ENCODE peak calls at places on chromosomes 2 and 18, in six cellular contexts. V, H, F, E, M and X are unnamed samples.

GRCh38 chr2:36352711-36353110 is 2.9 kb upstream of the CRIM1 start:
- DNase-seq in V (no peak), H (peak), F (peak), E (peak), M (no peak), X (peak)

GRCh38 chr2:181576431-181576830 is 80.5 kb downstream of the CERKL start:
- DNase-seq in V (no peak), H (no peak), F (no peak), E (no peak), M (no peak), X (no peak)

GRCh38 chr2:151114934-151115333 is 146.7 kb downstream of the RBM43 start:
- DNase-seq in V (no peak), H (peak), F (no peak), E (no peak), M (no peak), X (peak)

GRCh38 chr2:30580394-30580793 is 133.3 kb downstream of the LCLAT1 start:
- DNase-seq in V (no peak), H (no peak), F (no peak), E (no peak), M (no peak), X (no peak)

GRCh38 chr2:98582523-98582922 is 25.8 kb downstream of the COA5 start:
- DNase-seq in V (no peak), H (no peak), F (no peak), E (no peak), M (no peak), X (no peak)

GRCh38 chr18:58541789-58542425 is 87.0 kb downstream of the ALPK2 start:
- DNase-seq in V (no peak), H (peak), F (peak), E (no peak), M (peak), X (peak)

GRCh38 chr18:8688428-8688827 is 16.9 kb upstream of the MTCL1 start:
- DNase-seq in V (no peak), H (no peak), F (no peak), E (no peak), M (no peak), X (no peak)

GRCh38 chr18:43277164-43277600 is at the start of gene SYT4:
- DNase-seq in V (peak), H (peak), F (peak), E (peak), M (peak), X (peak)

GRCh38 chr2:149125031-149125725 is 86.7 kb downstream of the LYPD6B start:
- DNase-seq in V (no peak), H (no peak), F (no peak), E (no peak), M (no peak), X (no peak)

GRCh38 chr2:225468131-225468530 is 68.6 kb downstream of the NYAP2 start:
- DNase-seq in V (no peak), H (no peak), F (no peak), E (no peak), M (no peak), X (no peak)

GRCh38 chr18:60555629-60556028 is 183.1 kb upstream of the MC4R start:
- DNase-seq in V (no peak), H (no peak), F (no peak), E (no peak), M (no peak), X (no peak)

GRCh38 chr2:150474326-150475074 is 13.0 kb downstream of the RND3 start:
- DNase-seq in V (no peak), H (no peak), F (no peak), E (no peak), M (no peak), X (no peak)

GRCh38 chr2:46804794-46805193 is 110.8 kb downstream of the MCFD2 start:
- DNase-seq in V (no peak), H (no peak), F (no peak), E (no peak), M (no peak), X (peak)

GRCh38 chr2:219598308-219599078 is 836 bp downstream of the STK11IP start:
- DNase-seq in V (no peak), H (no peak), F (no peak), E (peak), M (no peak), X (peak)

GRCh38 chr18:63850010-63850409 is 37.5 kb upstream of the SERPINB2 start:
- DNase-seq in V (no peak), H (peak), F (no peak), E (peak), M (no peak), X (peak)

GRCh38 chr18:57909620-57910019 is 106.5 kb upstream of the ATP8B1 start:
- DNase-seq in V (no peak), H (no peak), F (no peak), E (no peak), M (no peak), X (peak)

GRCh38 chr2:45134014-45134413 is 124.8 kb upstream of the SIX2 start:
- DNase-seq in V (no peak), H (peak), F (no peak), E (no peak), M (no peak), X (peak)

GRCh38 chr2:155372969-155373368 is 674.5 kb downstream of the KCNJ3 start:
- DNase-seq in V (no peak), H (peak), F (peak), E (peak), M (no peak), X (peak)
- TF ChIP-seq CTCF in V (no peak), H (peak), F (no peak), E (peak), M (no peak), X (peak)

GRCh38 chr2:165253178-165253577 is 14.0 kb downstream of the SCN2A start:
- DNase-seq in V (no peak), H (no peak), F (no peak), E (no peak), M (no peak), X (no peak)

GRCh38 chr2:165251361-165251760 is 12.1 kb downstream of the SCN2A start:
- DNase-seq in V (no peak), H (no peak), F (no peak), E (no peak), M (no peak), X (no peak)

GRCh38 chr2:165245081-165245480 is 5.9 kb downstream of the SCN2A start:
- DNase-seq in V (no peak), H (no peak), F (no peak), E (no peak), M (no peak), X (no peak)

GRCh38 chr2:165248238-165248637 is 9.0 kb downstream of the SCN2A start:
- DNase-seq in V (no peak), H (no peak), F (no peak), E (no peak), M (no peak), X (no peak)
- H3K4me3 ChIP-seq in V (no peak), H (no peak), F (no peak), E (no peak), M (no peak), X (no peak)

DNA sequence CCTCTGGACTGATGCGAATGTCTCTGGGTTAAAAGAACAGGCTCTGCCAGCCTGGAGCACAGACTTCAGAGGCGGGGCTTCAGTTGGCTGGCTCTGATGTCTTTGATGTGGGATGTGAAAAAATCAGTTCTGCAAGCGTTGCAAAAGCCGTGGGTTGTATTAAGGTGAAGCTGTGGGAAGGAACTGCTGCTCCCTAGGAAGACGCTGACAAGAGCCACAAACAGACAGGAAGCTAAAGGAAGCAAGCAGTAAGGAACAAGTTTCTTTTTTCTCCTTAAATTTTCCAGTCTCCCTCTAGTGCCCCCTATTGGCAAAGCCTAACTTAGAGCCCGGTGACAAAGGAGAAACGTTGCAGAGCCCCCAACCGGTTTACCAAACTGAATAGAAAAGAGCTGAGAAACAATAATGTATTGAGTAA is 239.0 kb downstream of the CCDC178 start:
- DNase-seq in V (no peak), H (peak), F (peak), E (peak), M (no peak), X (peak)
- TF ChIP-seq CTCF in V (peak), H (peak), F (peak), E (peak), M (no peak), X (peak)

DNA sequence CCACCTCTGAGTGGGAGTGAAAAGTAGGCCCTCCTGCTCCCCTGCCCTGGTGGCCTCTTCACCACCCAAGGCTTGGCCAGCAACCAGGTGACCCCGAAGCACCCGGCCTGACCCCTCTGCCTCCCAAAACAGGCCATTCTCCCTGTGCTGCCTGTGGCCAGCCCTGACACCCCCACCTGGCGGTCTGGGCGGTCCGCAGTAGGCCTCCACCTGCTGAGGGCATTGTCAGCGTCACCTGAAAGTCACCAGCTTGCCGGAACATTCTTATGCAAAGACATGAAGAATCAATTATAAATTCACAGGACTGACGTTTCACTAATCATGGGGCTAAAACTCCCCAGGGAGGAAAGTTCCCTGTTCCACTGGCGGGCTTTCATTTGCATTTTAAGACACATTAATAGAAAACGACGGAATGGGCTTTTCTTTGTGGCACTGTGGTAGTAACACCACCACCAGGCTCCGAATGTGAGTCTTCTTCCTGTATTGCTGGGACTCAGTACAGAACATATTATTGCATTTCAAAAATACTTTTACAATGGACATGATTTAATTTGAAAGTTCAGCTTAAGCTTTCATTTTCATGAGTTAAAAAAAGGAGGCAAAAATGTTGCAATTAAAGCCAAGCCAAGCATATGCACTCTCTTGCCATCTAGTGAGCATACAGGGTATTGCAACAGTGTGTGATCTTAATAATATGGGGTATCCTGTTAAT is 57.4 kb downstream of the ADI1 start:
- DNase-seq in V (no peak), H (peak), F (peak), E (peak), M (peak), X (peak)
- H3K4me3 ChIP-seq in V (no peak), H (no peak), F (no peak), E (no peak), M (no peak), X (no peak)

GRCh38 chr2:27249891-27250651 is 12.8 kb downstream of the SLC30A3 start:
- DNase-seq in V (peak), H (peak), F (no peak), E (peak), M (no peak), X (peak)
- TF ChIP-seq CTCF in V (peak), H (peak), F (peak), E (peak), M (peak), X (peak)

GRCh38 chr2:177265834-177266817 is 1.6 kb upstream of the NFE2L2 start:
- DNase-seq in V (no peak), H (peak), F (no peak), E (no peak), M (no peak), X (no peak)
- H3K4me3 ChIP-seq in V (peak), H (no peak), F (no peak), E (peak), M (no peak), X (no peak)

DNA sequence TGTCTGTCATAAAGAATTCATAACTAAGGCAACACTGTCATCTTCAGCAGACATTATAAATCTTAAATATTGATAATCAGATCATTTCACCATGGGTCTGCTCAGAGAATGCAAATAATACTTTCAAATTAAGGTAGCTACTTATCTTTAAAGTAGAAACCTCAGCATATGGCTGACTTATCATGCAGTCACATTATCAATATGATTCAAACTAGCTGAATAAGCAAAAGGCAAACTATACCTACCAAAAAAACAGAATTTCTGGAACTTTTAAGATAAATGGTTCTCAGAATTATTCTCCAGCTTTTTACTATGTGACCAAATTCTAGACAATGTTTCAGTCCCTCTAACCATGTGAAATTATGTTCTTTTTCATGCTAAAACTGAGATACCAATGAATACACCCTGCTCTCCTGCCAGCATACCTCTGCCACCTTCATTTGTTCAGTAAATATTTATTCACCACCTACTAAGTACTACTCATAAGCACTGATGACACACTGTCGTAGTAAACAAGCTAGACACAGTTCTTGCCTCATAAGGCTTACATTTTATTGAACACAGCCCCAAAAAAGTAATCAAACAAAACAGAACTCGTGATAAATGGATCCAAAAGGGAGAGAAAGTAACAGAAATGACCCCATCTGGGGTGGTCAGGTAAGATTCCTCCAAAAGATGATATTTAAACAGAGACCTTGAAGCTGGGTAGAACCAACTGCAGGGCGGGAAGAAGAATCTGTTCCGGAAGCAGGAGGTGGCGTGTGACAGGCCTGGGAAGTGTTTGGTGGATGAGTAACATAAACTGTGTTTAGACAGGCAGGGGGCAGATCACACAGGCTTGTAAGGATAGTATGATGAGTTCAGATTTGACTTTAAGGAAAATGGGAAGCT is 17.7 kb downstream of the SPIRE1 start:
- DNase-seq in V (no peak), H (peak), F (no peak), E (no peak), M (no peak), X (peak)
- TF ChIP-seq CTCF in V (no peak), H (peak), F (no peak), E (no peak), M (no peak), X (peak)

DNA sequence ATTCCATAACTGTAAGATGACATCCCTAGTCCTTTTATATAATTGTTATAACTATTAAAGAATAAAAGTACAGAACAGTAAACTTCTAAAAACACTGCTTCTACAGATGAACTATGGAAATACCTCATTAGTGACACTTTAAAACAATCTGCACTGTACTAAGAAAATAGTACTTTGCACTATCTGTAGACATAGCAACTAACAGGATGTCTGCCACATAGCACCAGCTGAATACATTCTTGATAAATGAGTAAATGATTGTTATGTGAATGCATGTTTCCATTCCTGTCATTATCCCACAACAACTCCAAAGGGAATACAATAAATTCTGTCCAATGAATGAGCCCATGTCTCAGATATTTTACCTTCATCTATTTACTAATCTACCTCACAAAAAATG is 115.3 kb upstream of the SLC35G4 start:
- DNase-seq in V (no peak), H (peak), F (no peak), E (no peak), M (no peak), X (peak)
- H3K4me3 ChIP-seq in V (no peak), H (no peak), F (no peak), E (no peak), M (no peak), X (no peak)

DNA sequence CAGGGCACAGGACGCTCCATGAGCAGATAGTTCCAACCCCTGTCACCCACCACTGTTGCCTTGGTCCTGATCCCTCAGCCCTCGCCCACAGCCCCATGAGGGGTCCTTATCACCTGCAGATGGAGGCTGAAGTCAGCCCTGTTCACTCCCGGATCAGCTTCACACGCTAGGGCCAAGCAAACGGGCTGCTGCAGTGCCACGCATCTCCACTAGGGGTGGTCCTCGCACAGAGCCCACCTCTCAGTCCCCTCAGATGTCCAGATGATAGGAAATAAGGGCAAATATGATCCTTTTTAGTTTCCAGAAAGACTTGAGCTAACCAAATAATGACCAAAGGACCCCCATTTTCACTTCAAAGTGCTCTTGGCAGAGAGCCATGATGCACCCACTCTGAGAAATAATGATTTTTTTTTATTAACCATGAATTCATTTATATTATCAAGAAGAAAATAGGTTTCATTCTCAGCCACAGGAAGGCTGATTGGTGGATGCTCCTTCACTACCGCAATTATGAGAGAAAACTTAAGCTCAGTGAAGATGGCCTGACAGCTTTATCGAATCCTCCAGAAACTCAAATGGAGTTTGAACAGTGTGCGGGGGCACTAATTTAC is 71.9 kb upstream of the KLHL29 start:
- DNase-seq in V (no peak), H (peak), F (no peak), E (peak), M (no peak), X (peak)
- TF ChIP-seq CTCF in V (peak), H (peak), F (peak), E (peak), M (peak), X (peak)

GRCh38 chr2:154263206-154263605 is 391.5 kb downstream of the GALNT13 start:
- DNase-seq in V (no peak), H (no peak), F (no peak), E (no peak), M (no peak), X (no peak)
- H3K4me3 ChIP-seq in V (no peak), H (no peak), F (no peak), E (no peak), M (no peak), X (no peak)